ENCODE peak calls at places on chromosomes 12 and 14, in seven cellular contexts. One of them, this sample, is unnamed.

GRCh38 chr12:40701756-40702155 is 9.5 kb downstream of the CNTN1 start:
- DNase-seq in activated gamma-delta T cell treated with Interleukin-2 at 50 U/mL for 16 hours: no peak
- DNase-seq in iris pigment epithelial cell: no peak
- DNase-seq in MG63: no peak
- DNase-seq in iPS-NIHi11: no peak
- DNase-seq in GM03348: no peak
- DNase-seq in glomerular endothelial cell: no peak
- DNase-seq in this sample: no peak

GRCh38 chr14:53356361-53357150 is 203.4 kb upstream of the DDHD1 start:
- DNase-seq in GM03348: no peak
- DNase-seq in iris pigment epithelial cell: peak
- DNase-seq in activated gamma-delta T cell treated with Interleukin-2 at 50 U/mL for 16 hours: no peak
- DNase-seq in iPS-NIHi11: peak
- DNase-seq in glomerular endothelial cell: no peak
- DNase-seq in MG63: no peak
- DNase-seq in this sample: peak

GRCh38 chr14:87386453-87386980 is 606.5 kb downstream of the GALC start:
- DNase-seq in GM03348: no peak
- DNase-seq in glomerular endothelial cell: no peak
- DNase-seq in MG63: no peak
- DNase-seq in activated gamma-delta T cell treated with Interleukin-2 at 50 U/mL for 16 hours: no peak
- DNase-seq in iPS-NIHi11: no peak
- DNase-seq in iris pigment epithelial cell: no peak
- DNase-seq in this sample: no peak

GRCh38 chr12:6824962-6825381 is 3.2 kb upstream of the P3H3 start:
- DNase-seq in glomerular endothelial cell: no peak
- DNase-seq in iris pigment epithelial cell: peak
- DNase-seq in MG63: peak
- DNase-seq in activated gamma-delta T cell treated with Interleukin-2 at 50 U/mL for 16 hours: no peak
- DNase-seq in GM03348: peak
- DNase-seq in iPS-NIHi11: no peak
- DNase-seq in this sample: peak

GRCh38 chr14:93941293-93941910 is 14.3 kb downstream of the FAM181A start:
- DNase-seq in glomerular endothelial cell: no peak
- DNase-seq in iPS-NIHi11: peak
- DNase-seq in GM03348: no peak
- DNase-seq in iris pigment epithelial cell: peak
- DNase-seq in activated gamma-delta T cell treated with Interleukin-2 at 50 U/mL for 16 hours: no peak
- DNase-seq in MG63: peak
- DNase-seq in this sample: peak

GRCh38 chr14:75277000-75277795 is 1.4 kb upstream of the FOS start:
- DNase-seq in iris pigment epithelial cell: peak
- DNase-seq in iPS-NIHi11: peak
- DNase-seq in MG63: peak
- DNase-seq in GM03348: peak
- DNase-seq in activated gamma-delta T cell treated with Interleukin-2 at 50 U/mL for 16 hours: peak
- DNase-seq in glomerular endothelial cell: no peak
- DNase-seq in this sample: peak

GRCh38 chr12:87119713-87120112 is 863.5 kb upstream of the MGAT4C start:
- DNase-seq in glomerular endothelial cell: no peak
- DNase-seq in GM03348: no peak
- DNase-seq in iPS-NIHi11: no peak
- DNase-seq in iris pigment epithelial cell: no peak
- DNase-seq in activated gamma-delta T cell treated with Interleukin-2 at 50 U/mL for 16 hours: no peak
- DNase-seq in MG63: no peak
- DNase-seq in this sample: peak

GRCh38 chr12:130949806-130950205 is 3.9 kb upstream of the ADGRD1 start:
- DNase-seq in GM03348: no peak
- DNase-seq in glomerular endothelial cell: no peak
- DNase-seq in iPS-NIHi11: no peak
- DNase-seq in MG63: no peak
- DNase-seq in iris pigment epithelial cell: no peak
- DNase-seq in activated gamma-delta T cell treated with Interleukin-2 at 50 U/mL for 16 hours: no peak
- DNase-seq in this sample: no peak

GRCh38 chr14:82725188-82725587 is 1191.5 kb upstream of the SEL1L start:
- DNase-seq in MG63: no peak
- DNase-seq in glomerular endothelial cell: no peak
- DNase-seq in activated gamma-delta T cell treated with Interleukin-2 at 50 U/mL for 16 hours: no peak
- DNase-seq in iris pigment epithelial cell: no peak
- DNase-seq in GM03348: no peak
- DNase-seq in iPS-NIHi11: no peak
- DNase-seq in this sample: no peak

GRCh38 chr12:25653487-25654175 is 100.5 kb upstream of the LMNTD1 start:
- DNase-seq in iris pigment epithelial cell: no peak
- DNase-seq in MG63: peak
- DNase-seq in activated gamma-delta T cell treated with Interleukin-2 at 50 U/mL for 16 hours: no peak
- DNase-seq in iPS-NIHi11: no peak
- DNase-seq in glomerular endothelial cell: peak
- DNase-seq in GM03348: no peak
- DNase-seq in this sample: no peak

GRCh38 chr12:113850309-113851056 is 115.6 kb downstream of the RBM19 start:
- DNase-seq in glomerular endothelial cell: no peak
- DNase-seq in iPS-NIHi11: no peak
- DNase-seq in iris pigment epithelial cell: no peak
- DNase-seq in activated gamma-delta T cell treated with Interleukin-2 at 50 U/mL for 16 hours: no peak
- DNase-seq in GM03348: no peak
- DNase-seq in MG63: no peak
- DNase-seq in this sample: peak

GRCh38 chr12:48542300-48542928 is 17.0 kb downstream of the OR8S1 start:
- DNase-seq in iris pigment epithelial cell: peak
- DNase-seq in activated gamma-delta T cell treated with Interleukin-2 at 50 U/mL for 16 hours: peak
- DNase-seq in GM03348: peak
- DNase-seq in glomerular endothelial cell: peak
- DNase-seq in iPS-NIHi11: peak
- DNase-seq in MG63: peak
- DNase-seq in this sample: peak

GRCh38 chr14:22837750-22838538 is 1.6 kb downstream of the MMP14 start:
- DNase-seq in glomerular endothelial cell: no peak
- DNase-seq in GM03348: peak
- DNase-seq in iris pigment epithelial cell: peak
- DNase-seq in activated gamma-delta T cell treated with Interleukin-2 at 50 U/mL for 16 hours: no peak
- DNase-seq in iPS-NIHi11: no peak
- DNase-seq in MG63: peak
- DNase-seq in this sample: peak

GRCh38 chr12:114664661-114665320 is 19.2 kb downstream of the TBX3 start:
- DNase-seq in GM03348: no peak
- DNase-seq in iPS-NIHi11: no peak
- DNase-seq in activated gamma-delta T cell treated with Interleukin-2 at 50 U/mL for 16 hours: no peak
- DNase-seq in MG63: no peak
- DNase-seq in iris pigment epithelial cell: no peak
- DNase-seq in glomerular endothelial cell: no peak
- DNase-seq in this sample: no peak

GRCh38 chr12:29807125-29807524 is 23.4 kb upstream of the TMTC1 start:
- DNase-seq in MG63: peak
- DNase-seq in glomerular endothelial cell: no peak
- DNase-seq in iris pigment epithelial cell: peak
- DNase-seq in iPS-NIHi11: no peak
- DNase-seq in activated gamma-delta T cell treated with Interleukin-2 at 50 U/mL for 16 hours: no peak
- DNase-seq in GM03348: no peak
- DNase-seq in this sample: peak

GRCh38 chr12:6314776-6315175 is 4.3 kb downstream of the PLEKHG6 start:
- DNase-seq in iris pigment epithelial cell: no peak
- DNase-seq in MG63: no peak
- DNase-seq in GM03348: no peak
- DNase-seq in activated gamma-delta T cell treated with Interleukin-2 at 50 U/mL for 16 hours: no peak
- DNase-seq in glomerular endothelial cell: no peak
- DNase-seq in iPS-NIHi11: no peak
- DNase-seq in this sample: no peak

GRCh38 chr14:29419736-29420135 is 507.9 kb downstream of the PRKD1 start:
- DNase-seq in glomerular endothelial cell: no peak
- DNase-seq in MG63: no peak
- DNase-seq in iPS-NIHi11: no peak
- DNase-seq in GM03348: no peak
- DNase-seq in activated gamma-delta T cell treated with Interleukin-2 at 50 U/mL for 16 hours: no peak
- DNase-seq in iris pigment epithelial cell: no peak
- DNase-seq in this sample: no peak

GRCh38 chr14:26597136-26598080 is at the start of gene NOVA1:
- DNase-seq in MG63: no peak
- DNase-seq in iPS-NIHi11: peak
- DNase-seq in activated gamma-delta T cell treated with Interleukin-2 at 50 U/mL for 16 hours: no peak
- DNase-seq in glomerular endothelial cell: no peak
- DNase-seq in GM03348: peak
- DNase-seq in iris pigment epithelial cell: peak
- DNase-seq in this sample: peak

GRCh38 chr12:26402648-26403047 is 207.3 kb downstream of the SSPN start:
- DNase-seq in GM03348: no peak
- DNase-seq in activated gamma-delta T cell treated with Interleukin-2 at 50 U/mL for 16 hours: no peak
- DNase-seq in glomerular endothelial cell: no peak
- DNase-seq in MG63: no peak
- DNase-seq in iris pigment epithelial cell: peak
- DNase-seq in iPS-NIHi11: peak
- DNase-seq in this sample: peak

GRCh38 chr14:21894003-21894897 is 220.6 kb upstream of the OR4E1 start:
- DNase-seq in iPS-NIHi11: peak
- DNase-seq in iris pigment epithelial cell: peak
- DNase-seq in activated gamma-delta T cell treated with Interleukin-2 at 50 U/mL for 16 hours: peak
- DNase-seq in glomerular endothelial cell: no peak
- DNase-seq in GM03348: no peak
- DNase-seq in MG63: no peak
- DNase-seq in this sample: peak

GRCh38 chr14:101007004-101007614 is 103.6 kb upstream of the RTL1 start:
- DNase-seq in activated gamma-delta T cell treated with Interleukin-2 at 50 U/mL for 16 hours: no peak
- DNase-seq in iPS-NIHi11: no peak
- DNase-seq in iris pigment epithelial cell: no peak
- DNase-seq in GM03348: no peak
- DNase-seq in MG63: no peak
- DNase-seq in glomerular endothelial cell: no peak
- DNase-seq in this sample: no peak

GRCh38 chr12:132375747-132376463 is 46.5 kb upstream of the GALNT9 start:
- DNase-seq in iris pigment epithelial cell: no peak
- DNase-seq in iPS-NIHi11: no peak
- DNase-seq in MG63: no peak
- DNase-seq in activated gamma-delta T cell treated with Interleukin-2 at 50 U/mL for 16 hours: no peak
- DNase-seq in glomerular endothelial cell: no peak
- DNase-seq in GM03348: no peak
- DNase-seq in this sample: no peak

GRCh38 chr12:16189849-16190248 is 87.6 kb downstream of the SLC15A5 start:
- DNase-seq in activated gamma-delta T cell treated with Interleukin-2 at 50 U/mL for 16 hours: no peak
- DNase-seq in iris pigment epithelial cell: no peak
- DNase-seq in iPS-NIHi11: no peak
- DNase-seq in MG63: no peak
- DNase-seq in GM03348: peak
- DNase-seq in glomerular endothelial cell: no peak
- DNase-seq in this sample: peak

GRCh38 chr12:13293086-13293485 is 96.6 kb downstream of the EMP1 start:
- DNase-seq in activated gamma-delta T cell treated with Interleukin-2 at 50 U/mL for 16 hours: no peak
- DNase-seq in glomerular endothelial cell: no peak
- DNase-seq in MG63: no peak
- DNase-seq in iPS-NIHi11: peak
- DNase-seq in GM03348: peak
- DNase-seq in iris pigment epithelial cell: peak
- DNase-seq in this sample: peak

GRCh38 chr12:12719496-12719895 is 2.3 kb downstream of the CDKN1B start:
- DNase-seq in glomerular endothelial cell: no peak
- DNase-seq in GM03348: no peak
- DNase-seq in MG63: no peak
- DNase-seq in iris pigment epithelial cell: no peak
- DNase-seq in activated gamma-delta T cell treated with Interleukin-2 at 50 U/mL for 16 hours: no peak
- DNase-seq in iPS-NIHi11: no peak
- DNase-seq in this sample: peak

GRCh38 chr12:130124605-130125244 is 37.5 kb upstream of the FZD10 start:
- DNase-seq in iPS-NIHi11: no peak
- DNase-seq in iris pigment epithelial cell: no peak
- DNase-seq in activated gamma-delta T cell treated with Interleukin-2 at 50 U/mL for 16 hours: no peak
- DNase-seq in glomerular endothelial cell: no peak
- DNase-seq in MG63: no peak
- DNase-seq in GM03348: no peak
- DNase-seq in this sample: no peak

GRCh38 chr12:30047499-30048262 is 263.9 kb upstream of the TMTC1 start:
- DNase-seq in glomerular endothelial cell: peak
- DNase-seq in MG63: peak
- DNase-seq in iPS-NIHi11: no peak
- DNase-seq in iris pigment epithelial cell: peak
- DNase-seq in GM03348: no peak
- DNase-seq in activated gamma-delta T cell treated with Interleukin-2 at 50 U/mL for 16 hours: no peak
- DNase-seq in this sample: peak

GRCh38 chr14:68820119-68820518 is 27.3 kb upstream of the ZFP36L1 start:
- DNase-seq in iris pigment epithelial cell: no peak
- DNase-seq in glomerular endothelial cell: no peak
- DNase-seq in MG63: no peak
- DNase-seq in GM03348: no peak
- DNase-seq in iPS-NIHi11: no peak
- DNase-seq in activated gamma-delta T cell treated with Interleukin-2 at 50 U/mL for 16 hours: no peak
- DNase-seq in this sample: no peak

GRCh38 chr14:76331328-76332011 is 44.5 kb upstream of the ESRRB start:
- DNase-seq in iris pigment epithelial cell: no peak
- DNase-seq in glomerular endothelial cell: no peak
- DNase-seq in GM03348: no peak
- DNase-seq in MG63: no peak
- DNase-seq in activated gamma-delta T cell treated with Interleukin-2 at 50 U/mL for 16 hours: no peak
- DNase-seq in iPS-NIHi11: no peak
- DNase-seq in this sample: no peak

GRCh38 chr12:2027379-2027778 is 23.1 kb upstream of the DCP1B start:
- DNase-seq in GM03348: no peak
- DNase-seq in MG63: no peak
- DNase-seq in iPS-NIHi11: no peak
- DNase-seq in iris pigment epithelial cell: peak
- DNase-seq in glomerular endothelial cell: no peak
- DNase-seq in activated gamma-delta T cell treated with Interleukin-2 at 50 U/mL for 16 hours: no peak
- DNase-seq in this sample: peak

GRCh38 chr12:49294086-49294803 is 702 bp upstream of the PRPH start:
- DNase-seq in MG63: no peak
- DNase-seq in iPS-NIHi11: peak
- DNase-seq in glomerular endothelial cell: no peak
- DNase-seq in activated gamma-delta T cell treated with Interleukin-2 at 50 U/mL for 16 hours: no peak
- DNase-seq in iris pigment epithelial cell: no peak
- DNase-seq in GM03348: no peak
- DNase-seq in this sample: no peak

GRCh38 chr12:1614360-1614759 is 14.7 kb upstream of the WNT5B start:
- DNase-seq in GM03348: no peak
- DNase-seq in iPS-NIHi11: no peak
- DNase-seq in MG63: no peak
- DNase-seq in activated gamma-delta T cell treated with Interleukin-2 at 50 U/mL for 16 hours: no peak
- DNase-seq in glomerular endothelial cell: no peak
- DNase-seq in iris pigment epithelial cell: no peak
- DNase-seq in this sample: no peak

GRCh38 chr12:109939504-109939903 is 39.4 kb downstream of the TCHP start:
- DNase-seq in glomerular endothelial cell: no peak
- DNase-seq in iris pigment epithelial cell: no peak
- DNase-seq in MG63: no peak
- DNase-seq in GM03348: no peak
- DNase-seq in activated gamma-delta T cell treated with Interleukin-2 at 50 U/mL for 16 hours: no peak
- DNase-seq in iPS-NIHi11: no peak
- DNase-seq in this sample: no peak

This sample was measured in choroid plexus epithelial cell.